ENCODE peak calls at places on chromosomes 4 and X, in ten cellular contexts. S, A, T, Q, G, L, C, H, V and X are unnamed samples.
A peak's percentile ranks its signal among the peaks of the same experiment; 100 is the strongest.

GRCh38 chr4:2497931-2498330 is 29.0 kb downstream of the RNF4 start:
- DNase-seq in A (no peak), Q (no peak), H (no peak), C (no peak), L (peak; percentile 21), T (no peak), S (no peak), V (peak; percentile 13), G (no peak), X (no peak)

GRCh38 chr4:52983563-52984303 is 121.6 kb downstream of the RASL11B start:
- DNase-seq in H (peak; percentile 84), G (no peak), Q (no peak), V (peak; percentile 45), C (peak; percentile 59), T (peak; percentile 45), S (peak; percentile 82), A (no peak), L (no peak), X (peak; percentile 77)

GRCh38 chr4:26330186-26330787 is 9.5 kb downstream of the RBPJ start:
- DNase-seq in L (no peak), G (no peak), C (peak; percentile 65), H (peak; percentile 78), A (no peak), T (peak; percentile 69), Q (no peak), V (no peak), S (peak; percentile 81), X (peak; percentile 73)

GRCh38 chrX:53631156-53631555 is 55.4 kb downstream of the HUWE1 start:
- DNase-seq in Q (no peak), L (no peak), G (no peak), H (no peak), A (no peak), T (no peak), C (no peak), S (peak; percentile 34), V (no peak), X (no peak)

GRCh38 chr4:53197760-53198150 is 168.1 kb downstream of the SCFD2 start:
- DNase-seq in V (no peak), L (no peak), S (peak; percentile 32), G (no peak), H (no peak), C (peak; percentile 51), A (no peak), Q (no peak), T (no peak), X (peak; percentile 18)

GRCh38 chr4:112956458-112956857 is 93.0 kb upstream of the ANK2 start:
- DNase-seq in C (no peak), H (no peak), V (no peak), S (no peak), L (no peak), Q (no peak), A (no peak), T (no peak), G (no peak), X (no peak)

GRCh38 chr4:120841580-120841979 is 80.9 kb downstream of the PRDM5 start:
- DNase-seq in C (peak; percentile 61), G (no peak), H (no peak), S (peak; percentile 42), A (no peak), V (no peak), T (no peak), L (no peak), Q (no peak), X (peak; percentile 26)

GRCh38 chr4:22534374-22534773 is 18.5 kb upstream of the ADGRA3 start:
- DNase-seq in V (no peak), H (no peak), T (no peak), Q (no peak), S (no peak), A (no peak), G (no peak), C (no peak), L (no peak), X (no peak)

GRCh38 chr4:824461-825062 is 1.4 kb downstream of the CPLX1 start:
- DNase-seq in S (no peak), L (no peak), Q (no peak), C (no peak), G (no peak), T (no peak), V (no peak), A (no peak), H (no peak), X (no peak)

GRCh38 chr4:826508-827208 is 729 bp upstream of the CPLX1 start:
- DNase-seq in T (no peak), H (peak; percentile 36), C (no peak), A (no peak), G (no peak), Q (peak; percentile 60), V (no peak), S (peak; percentile 18), L (no peak), X (no peak)

GRCh38 chr4:825969-826330 is at the start of gene CPLX1:
- DNase-seq in Q (peak; percentile 71), A (no peak), T (no peak), C (no peak), H (peak; percentile 84), S (no peak), G (no peak), V (no peak), L (peak; percentile 35), X (no peak)

GRCh38 chr4:823761-824460 is 2.0 kb downstream of the CPLX1 start:
- DNase-seq in T (no peak), L (no peak), V (no peak), Q (no peak), S (no peak), G (no peak), H (no peak), A (no peak), C (no peak), X (no peak)

DNA sequence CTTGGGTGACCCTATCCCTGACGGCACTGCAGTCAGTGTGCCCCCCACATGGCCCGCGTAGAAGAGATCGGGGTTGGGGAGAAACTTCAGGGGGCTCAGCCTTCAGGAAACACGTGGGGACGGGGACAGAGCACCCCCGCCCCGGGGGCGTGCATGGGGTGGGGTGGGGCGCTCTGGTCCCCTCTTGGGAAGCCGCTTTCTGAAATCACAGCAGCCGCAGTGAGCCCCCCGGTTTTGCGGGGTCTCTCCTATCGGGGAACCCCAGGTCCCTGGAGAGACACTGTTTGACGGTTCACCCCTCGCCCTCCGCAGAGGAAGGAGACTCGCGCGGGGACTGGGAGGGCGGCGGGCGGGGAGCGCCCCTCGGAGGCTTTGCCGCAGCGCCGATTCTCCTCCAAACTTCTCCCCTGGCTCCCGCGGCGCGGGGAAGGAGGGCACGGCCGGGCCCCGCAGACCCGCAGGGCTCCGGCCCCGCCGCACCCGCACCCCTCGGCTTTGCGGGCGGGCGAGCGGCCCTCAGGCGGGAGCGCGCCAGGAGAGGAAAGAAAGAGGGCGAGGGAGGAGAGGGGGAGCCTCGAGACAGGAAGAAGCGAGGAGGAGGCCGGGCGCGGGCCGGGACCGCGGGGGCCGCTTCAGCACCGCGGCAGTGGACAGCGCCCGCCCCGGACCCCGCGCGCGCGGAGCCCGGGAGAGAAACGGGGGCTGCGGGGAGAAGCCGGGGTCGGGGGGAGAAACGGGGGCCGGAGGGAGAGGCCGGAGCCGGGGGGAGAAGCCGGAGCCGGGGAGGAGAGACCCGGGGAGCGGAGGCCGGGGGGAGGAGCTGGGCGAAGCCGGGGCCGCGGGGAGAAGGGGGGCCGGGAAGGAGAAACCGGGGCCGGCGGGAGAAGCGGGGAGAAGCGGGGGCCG is 613 bp downstream of the CPLX1 start:
- DNase-seq in L (peak; percentile 9), A (no peak), T (no peak), C (no peak), S (peak; percentile 16), H (peak; percentile 68), V (no peak), Q (peak; percentile 75), G (no peak), X (peak; percentile 19)
- H3K4me3 ChIP-seq in L (peak overlapping the region; percentile 59), A (peak overlapping the region; percentile 28), T (no peak overlapping the region), C (no peak overlapping the region), S (peak overlapping the region; percentile 30), H (peak overlapping the region; percentile 36), V (peak overlapping the region; percentile 37), Q (peak overlapping the region; percentile 31), G (no peak overlapping the region), X (peak overlapping the region; percentile 24)

GRCh38 chr4:17174751-17175150 is 276.3 kb upstream of the LDB2 start:
- DNase-seq in T (no peak), V (no peak), H (no peak), C (no peak), L (no peak), S (no peak), G (no peak), A (no peak), Q (no peak), X (no peak)

GRCh38 chr4:17168571-17168970 is 270.1 kb upstream of the LDB2 start:
- DNase-seq in T (peak; percentile 84), S (peak; percentile 95), C (peak; percentile 62), G (peak; percentile 37), H (peak; percentile 28), V (peak; percentile 65), Q (no peak), A (no peak), L (no peak), X (peak; percentile 85)

GRCh38 chr4:17169699-17170098 is 271.3 kb upstream of the LDB2 start:
- DNase-seq in V (no peak), G (no peak), T (no peak), S (no peak), H (no peak), A (no peak), Q (no peak), L (no peak), C (no peak), X (no peak)

DNA sequence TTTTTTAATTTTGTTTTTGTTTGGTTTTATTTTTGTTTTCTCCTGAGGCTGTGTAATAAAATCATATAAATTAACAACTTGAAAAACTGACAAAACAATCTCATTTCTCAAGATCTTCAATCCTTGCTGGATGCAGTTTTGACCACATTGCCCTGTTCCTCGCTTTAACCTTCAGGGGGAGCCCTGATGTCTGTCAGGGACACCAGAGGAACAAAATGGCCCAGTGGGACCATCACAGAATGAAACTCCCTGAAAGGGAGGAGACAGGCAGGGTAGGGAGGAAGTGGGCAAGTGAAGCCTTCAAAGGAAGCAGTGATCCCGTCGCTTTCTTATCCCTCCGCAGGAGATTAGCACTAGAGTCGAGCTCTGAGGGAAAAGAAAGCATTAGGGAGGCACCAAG is 274.9 kb upstream of the LDB2 start:
- DNase-seq in L (no peak), S (no peak), C (no peak), T (no peak), Q (no peak), G (no peak), V (no peak), A (no peak), H (no peak), X (no peak)
- TF ChIP-seq CTCF in L (no peak), S (peak; percentile 48), C (peak; percentile 5), T (peak; percentile 44), Q (no peak), G (no peak), V (peak; percentile 41), A (no peak), H (peak; percentile 17), X (peak; percentile 41)

GRCh38 chrX:148499638-148500427 is 584 bp upstream of the AFF2 start:
- DNase-seq in Q (peak; percentile 51), S (no peak), G (no peak), T (no peak), H (no peak), A (no peak), C (no peak), V (no peak), L (no peak), X (no peak)
- H3K4me3 ChIP-seq in Q (no peak overlapping the region), S (peak overlapping the region; percentile 22), G (peak overlapping the region; percentile 6), T (peak overlapping the region; percentile 27), H (no peak overlapping the region), A (no peak overlapping the region), C (peak overlapping the region; percentile 52), V (no peak overlapping the region), L (peak overlapping the region; percentile 29), X (peak overlapping the region; percentile 17)

DNA sequence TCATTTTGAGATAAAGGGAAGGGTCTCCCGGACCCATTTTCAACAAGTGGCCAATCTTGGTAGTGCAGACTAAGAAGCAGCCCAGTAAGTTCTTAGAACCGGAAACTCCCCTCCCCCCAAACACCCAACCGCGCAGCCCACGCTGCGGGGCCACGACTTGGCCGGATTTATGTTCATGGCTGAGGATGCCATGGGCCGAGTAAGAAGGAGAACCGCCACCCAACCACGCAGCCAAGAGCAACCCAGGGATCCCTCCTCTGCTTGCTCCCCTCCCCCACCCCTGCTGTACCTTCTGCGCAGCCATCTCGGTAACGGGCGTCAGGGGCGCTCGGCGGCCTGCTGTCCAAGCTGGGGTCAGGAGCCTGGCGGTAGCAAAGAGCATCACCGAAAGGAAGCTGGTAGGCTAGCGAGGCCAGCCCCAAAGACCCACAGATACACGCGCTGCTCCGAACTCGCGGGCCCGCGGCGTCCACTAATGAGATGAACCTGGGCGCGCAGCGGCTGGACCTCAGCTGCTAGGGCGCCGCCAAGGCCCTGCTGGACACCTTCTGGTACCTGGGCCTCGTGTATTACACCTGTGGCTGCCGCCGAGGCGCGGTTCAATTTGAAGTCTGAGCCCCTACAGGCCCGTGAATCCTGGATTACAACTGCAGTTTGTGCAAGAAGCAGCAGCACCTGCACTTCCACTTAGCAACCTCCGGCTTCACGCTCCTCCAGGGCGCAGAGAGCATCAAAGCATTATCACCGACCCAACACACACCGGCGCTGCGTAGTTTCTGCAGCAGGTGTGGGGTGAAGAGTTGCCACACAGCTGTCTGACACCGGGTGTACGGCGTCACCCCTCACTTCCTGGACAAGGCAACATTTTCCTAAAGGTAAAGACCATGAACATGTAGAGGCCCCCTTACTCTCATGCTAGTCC is 63.4 kb downstream of the NUDT10 start:
- DNase-seq in A (no peak), S (peak; percentile 4), Q (peak; percentile 70), V (peak; percentile 3), H (no peak), C (no peak), L (no peak), G (no peak), T (no peak), X (no peak)
- TF ChIP-seq CTCF in A (no peak), S (peak; percentile 6), Q (no peak), V (peak; percentile 19), H (no peak), C (no peak), L (peak; percentile 21), G (no peak), T (peak; percentile 24), X (no peak)